ENCODE peak calls at places on chromosomes 12 and 14, in four cellular contexts. U is bronchial epithelial cell, E is testis, L is AG04449. I is an unnamed sample.

GRCh38 chr12:103924761-103925641 is 5.2 kb upstream of the HSP90B1 start:
- DNase-seq in U (peak), E (no peak), L (peak), I (peak)

GRCh38 chr12:71164166-71164876 is 6.5 kb upstream of the TSPAN8 start:
- DNase-seq in U (no peak), E (no peak), L (no peak), I (peak)

GRCh38 chr14:105090493-105091334 is 25.5 kb upstream of the GPR132 start:
- DNase-seq in U (peak), E (peak), L (no peak), I (no peak)

GRCh38 chr12:82047480-82047879 is 288.3 kb upstream of the PPFIA2 start:
- DNase-seq in U (peak), E (no peak), L (no peak), I (peak)

GRCh38 chr12:121996050-121996944 is 25.4 kb upstream of the BCL7A start:
- DNase-seq in U (peak), E (no peak), L (no peak), I (peak)

GRCh38 chr14:77376380-77376770 is 519 bp downstream of the TMED8 start:
- DNase-seq in U (peak), E (peak), L (no peak), I (no peak)

GRCh38 chr12:15788266-15789214 is 648 bp downstream of the EPS8 start:
- DNase-seq in U (peak), E (peak), L (no peak), I (no peak)

GRCh38 chr14:91144425-91145145 is 30.7 kb downstream of the DGLUCY start:
- DNase-seq in U (peak), E (no peak), L (no peak), I (no peak)

GRCh38 chr12:57605308-57606015 is 838 bp downstream of the DTX3 start:
- DNase-seq in U (no peak), E (peak), L (no peak), I (no peak)

GRCh38 chr12:3651585-3652424 is 101.1 kb downstream of the CRACR2A start:
- DNase-seq in U (no peak), E (no peak), L (no peak), I (no peak)

DNA sequence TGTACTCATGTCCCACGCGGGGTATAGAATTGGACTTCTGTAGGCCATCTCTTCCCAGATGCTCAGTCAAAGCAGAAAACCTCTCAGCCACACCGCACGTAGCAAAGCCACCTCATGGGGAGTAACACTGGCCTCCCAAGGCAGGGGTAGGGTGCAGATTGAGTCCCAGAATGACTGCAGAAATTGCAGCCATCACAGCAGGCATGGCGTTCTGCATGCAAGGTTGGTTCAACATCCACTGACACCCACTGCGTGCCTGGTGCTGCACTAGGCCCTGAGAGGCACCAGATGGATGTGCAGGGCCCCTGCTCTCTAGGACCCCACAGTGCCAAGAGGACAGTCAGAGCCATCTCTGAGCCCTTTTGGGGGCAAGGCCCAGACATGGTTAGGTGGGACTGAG is 39.9 kb downstream of the RAB35 start:
- DNase-seq in U (no peak), E (no peak), L (no peak), I (no peak)
- H3K4me3 ChIP-seq in U (no peak), E (no peak), L (no peak), I (no peak)

GRCh38 chr14:71604231-71604630 is 328.0 kb upstream of the RGS6 start:
- DNase-seq in U (no peak), E (no peak), L (no peak), I (no peak)

GRCh38 chr14:71607056-71607455 is 325.2 kb upstream of the RGS6 start:
- DNase-seq in U (no peak), E (peak), L (no peak), I (no peak)

GRCh38 chr14:71606575-71606974 is 325.7 kb upstream of the RGS6 start:
- DNase-seq in U (no peak), E (no peak), L (no peak), I (no peak)

GRCh38 chr14:71602524-71602923 is 329.7 kb upstream of the RGS6 start:
- DNase-seq in U (no peak), E (no peak), L (no peak), I (no peak)

DNA sequence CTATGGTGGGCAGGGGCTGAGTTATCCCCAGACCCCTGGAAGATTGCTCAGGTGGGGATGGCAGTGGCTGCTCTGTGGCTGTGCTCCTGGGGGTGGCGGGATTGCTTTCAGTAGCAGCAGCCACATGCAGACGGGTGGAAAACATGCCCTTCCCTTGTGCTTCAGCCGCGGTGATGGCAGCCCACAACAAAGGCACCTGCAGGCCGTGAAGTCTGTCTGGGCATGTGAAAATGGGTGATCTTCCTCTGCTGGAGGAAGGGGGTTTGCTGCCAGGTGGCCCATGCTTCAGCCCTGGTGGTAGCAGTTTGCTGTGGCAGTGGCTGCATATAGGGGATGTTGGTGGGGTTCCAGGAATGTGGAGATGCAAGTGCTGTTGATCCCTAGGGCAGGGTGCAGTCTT is 326.2 kb upstream of the RGS6 start:
- DNase-seq in U (no peak), E (no peak), L (no peak), I (no peak)
- TF ChIP-seq CTCF in U (no peak), E (no peak), L (no peak), I (no peak)

DNA sequence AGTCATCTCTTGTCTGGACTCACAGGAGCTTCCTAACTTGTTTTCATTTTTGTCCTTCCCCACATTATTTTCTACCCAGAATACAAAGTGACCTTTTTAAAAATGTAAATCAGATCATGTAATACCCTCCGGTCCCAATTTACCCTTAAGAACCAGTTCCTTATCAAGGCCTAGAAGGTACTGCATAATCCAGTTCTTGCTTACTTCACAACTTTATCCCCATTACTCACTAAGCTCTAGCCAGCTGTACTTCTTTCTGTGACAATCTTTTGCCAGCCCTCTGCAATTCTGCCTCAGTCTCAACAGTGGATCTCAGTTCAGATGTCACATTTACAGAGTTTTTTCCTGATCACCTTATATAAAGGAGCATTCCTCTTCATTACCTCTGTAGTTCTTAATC is 11.6 kb downstream of the RAP1B start:
- DNase-seq in U (no peak), E (no peak), L (no peak), I (no peak)
- H3K4me3 ChIP-seq in U (no peak), E (no peak), L (no peak), I (no peak)

GRCh38 chr12:27305673-27306504 is 26.7 kb upstream of the BMAL2 start:
- DNase-seq in U (peak), E (no peak), L (no peak), I (peak)
- TF ChIP-seq CTCF in U (peak), E (peak), L (peak), I (no peak)

I was measured in epithelial cell of proximal tubule.